ENCODE peak calls at places on chromosomes 6 and 20, in seven cellular contexts. F, R, M, B, L, P and T are unnamed samples.

GRCh38 chr6:130933712-130934200 is 106.5 kb downstream of the SMLR1 start:
- DNase-seq in L (peak; percentile 42), B (no peak), P (no peak), R (no peak), F (no peak), M (no peak), T (peak; percentile 51)

GRCh38 chr20:33992145-33992922 is 1.4 kb upstream of the RALY start:
- DNase-seq in B (no peak), R (no peak), F (peak; percentile 55), L (no peak), M (no peak), P (peak; percentile 67), T (no peak)

GRCh38 chr6:144190593-144190992 is 40.3 kb downstream of the STX11 start:
- DNase-seq in L (peak; percentile 29), F (peak; percentile 98), R (peak; percentile 14), M (no peak), P (peak; percentile 37), B (no peak), T (no peak)

GRCh38 chr6:38337819-38338465 is 301.8 kb downstream of the BTBD9 start:
- DNase-seq in B (no peak), R (peak; percentile 46), M (no peak), P (peak; percentile 56), L (peak; percentile 42), F (peak; percentile 40), T (no peak)

GRCh38 chr6:53647437-53648094 is 18.0 kb downstream of the KLHL31 start:
- DNase-seq in L (no peak), F (no peak), R (no peak), P (no peak), B (no peak), M (no peak), T (no peak)

GRCh38 chr6:154432533-154433476 is 76.2 kb upstream of the IPCEF1 start:
- DNase-seq in L (no peak), F (peak; percentile 96), R (no peak), M (no peak), P (no peak), B (no peak), T (no peak)

GRCh38 chr6:15152720-15153119 is 93.1 kb upstream of the JARID2 start:
- DNase-seq in R (no peak), M (no peak), L (peak; percentile 41), P (no peak), B (no peak), F (no peak), T (no peak)

GRCh38 chr6:123091091-123091895 is 95.3 kb downstream of the CLVS2 start:
- DNase-seq in P (peak; percentile 53), M (no peak), B (no peak), L (no peak), F (peak; percentile 34), R (peak; percentile 82), T (no peak)

GRCh38 chr6:144063246-144063743 is 32.1 kb downstream of the SF3B5 start:
- DNase-seq in M (no peak), L (no peak), R (no peak), F (no peak), P (no peak), B (no peak), T (no peak)

GRCh38 chr6:38443750-38444149 is 196.0 kb downstream of the BTBD9 start:
- DNase-seq in R (no peak), M (no peak), B (no peak), L (no peak), P (no peak), F (peak; percentile 5), T (no peak)

GRCh38 chr6:2072450-2072849 is 173.0 kb downstream of the GMDS start:
- DNase-seq in B (no peak), R (no peak), M (no peak), L (no peak), P (no peak), F (no peak), T (no peak)

GRCh38 chr6:79048611-79049010 is 29.4 kb downstream of the PHIP start:
- DNase-seq in M (no peak), F (peak; percentile 44), P (peak; percentile 8), R (no peak), L (no peak), B (no peak), T (no peak)

GRCh38 chr6:37679539-37680476 is 17.9 kb downstream of the MDGA1 start:
- DNase-seq in R (no peak), M (no peak), F (no peak), P (no peak), L (no peak), B (no peak), T (no peak)

GRCh38 chr6:129243377-129243776 is 360.4 kb downstream of the LAMA2 start:
- DNase-seq in P (no peak), L (no peak), F (no peak), B (no peak), M (no peak), R (no peak), T (no peak)